ENCODE peak calls at places on chromosomes 13 and 19, in eight cellular contexts. D is Karpas-422, B is NCI-H748 treated with DMSO at 0.1 percent for 48 hours, F is stromal cell of bone marrow, G is C1 segment of cervical spinal cord, W is GM12878, Y is T-helper 1 cell, O is iPS DF 6.9. Q is an unnamed sample.
A peak's percentile ranks its signal among the peaks of the same experiment; 100 is the strongest.

GRCh38 chr13:102697264-102697663 is 2.4 kb upstream of the METTL21C start:
- DNase-seq in D (no peak), B (no peak), F (no peak), G (no peak), W (no peak), Y (no peak), O (no peak), Q (no peak)

GRCh38 chr13:45934283-45934682 is 82.7 kb upstream of the SIAH3 start:
- DNase-seq in D (no peak), B (no peak), F (no peak), G (no peak), W (no peak), Y (no peak), O (no peak), Q (no peak)

GRCh38 chr13:73162912-73163911 is 104.4 kb downstream of the KLF5 start:
- DNase-seq in D (no peak), B (no peak), F (no peak), G (no peak), W (no peak), Y (no peak), O (no peak), Q (no peak)

GRCh38 chr13:74206061-74206561 is 71.9 kb upstream of the KLF12 start:
- DNase-seq in D (no peak), B (no peak), F (peak; percentile 80), G (no peak), W (no peak), Y (no peak), O (no peak), Q (no peak)

GRCh38 chr13:26727633-26728032 is 33.0 kb downstream of the GPR12 start:
- DNase-seq in D (no peak), B (no peak), F (no peak), G (no peak), W (no peak), Y (no peak), O (no peak), Q (no peak)

GRCh38 chr13:114099918-114100445 is 32.4 kb downstream of the RASA3 start:
- DNase-seq in D (no peak), B (no peak), F (no peak), G (no peak), W (no peak), Y (no peak), O (no peak), Q (no peak)

GRCh38 chr13:46124967-46125933 is 20.4 kb upstream of the CPB2 start:
- DNase-seq in D (peak; percentile 50), B (no peak), F (no peak), G (no peak), W (no peak), Y (no peak), O (no peak), Q (no peak)

GRCh38 chr13:91986771-91987515 is 588.5 kb downstream of the GPC5 start:
- DNase-seq in D (no peak), B (no peak), F (no peak), G (no peak), W (no peak), Y (no peak), O (no peak), Q (no peak)

GRCh38 chr19:47781590-47782318 is 3.3 kb downstream of the SELENOW start:
- DNase-seq in D (no peak), B (no peak), F (no peak), G (no peak), W (no peak), Y (no peak), O (no peak), Q (no peak)

GRCh38 chr13:90968510-90968909 is 379.0 kb upstream of the MIR17HG start:
- DNase-seq in D (peak; percentile 69), B (peak; percentile 10), F (no peak), G (no peak), W (no peak), Y (no peak), O (no peak), Q (no peak)

GRCh38 chr19:11987405-11988231 is 22.8 kb downstream of the ZNF763 start:
- DNase-seq in D (peak; percentile 97), B (peak; percentile 64), F (peak; percentile 93), G (peak; percentile 11), W (peak; percentile 68), Y (peak; percentile 90), O (peak; percentile 85), Q (peak; percentile 87)

GRCh38 chr19:11435833-11436313 is 438 bp downstream of the PRKCSH start:
- DNase-seq in D (peak; percentile 62), B (no peak), F (no peak), G (no peak), W (no peak), Y (no peak), O (no peak), Q (no peak)

GRCh38 chr19:48023011-48023410 is 20.9 kb downstream of the CABP5 start:
- DNase-seq in D (no peak), B (no peak), F (no peak), G (no peak), W (no peak), Y (no peak), O (no peak), Q (no peak)

GRCh38 chr19:10112895-10113591 is 1.6 kb downstream of the P2RY11 start:
- DNase-seq in D (peak; percentile 90), B (no peak), F (no peak), G (no peak), W (no peak), Y (peak; percentile 61), O (peak; percentile 60), Q (peak; percentile 57)

GRCh38 chr19:10872551-10873107 is 1.3 kb downstream of the CARM1 start:
- DNase-seq in D (peak; percentile 59), B (no peak), F (no peak), G (no peak), W (no peak), Y (no peak), O (no peak), Q (no peak)

GRCh38 chr13:24616514-24616913 is 63.7 kb upstream of the ATP12A start:
- DNase-seq in D (no peak), B (no peak), F (no peak), G (no peak), W (no peak), Y (no peak), O (no peak), Q (no peak)

GRCh38 chr19:13100031-13100588 is 2.5 kb downstream of the LYL1 start:
- DNase-seq in D (peak; percentile 54), B (no peak), F (no peak), G (no peak), W (peak; percentile 78), Y (peak; percentile 37), O (no peak), Q (no peak)

GRCh38 chr13:113914333-113915011 is 50.6 kb upstream of the GAS6 start:
- DNase-seq in D (no peak), B (no peak), F (no peak), G (no peak), W (no peak), Y (no peak), O (no peak), Q (no peak)

GRCh38 chr13:114140909-114141255 is 8.5 kb upstream of the RASA3 start:
- DNase-seq in D (no peak), B (no peak), F (no peak), G (no peak), W (no peak), Y (no peak), O (no peak), Q (no peak)

GRCh38 chr19:39325778-39326680 is 5.4 kb upstream of the LRFN1 start:
- DNase-seq in D (peak; percentile 52), B (no peak), F (no peak), G (no peak), W (no peak), Y (no peak), O (no peak), Q (no peak)

GRCh38 chr19:17049711-17050280 is 23.2 kb upstream of the CPAMD8 start:
- DNase-seq in D (no peak), B (no peak), F (peak; percentile 20), G (no peak), W (no peak), Y (no peak), O (no peak), Q (no peak)

GRCh38 chr19:38003427-38004099 is 96.6 kb downstream of the SIPA1L3 start:
- DNase-seq in D (peak; percentile 77), B (peak; percentile 73), F (peak; percentile 52), G (no peak), W (peak; percentile 51), Y (no peak), O (no peak), Q (peak; percentile 2)

Q was measured in activated T-helper 9 cell treated with anti-CD3 and anti-CD28 coated beads, Interleukin-2, amount 50 U/mL, for 16 hours.